ENCODE peak calls at places on chromosomes 12 and 14, in seven cellular contexts. C is MM.1S, V is upper lobe of left lung, F is breast epithelium, Z is A549, E is prostate gland, S is A673. M is an unnamed sample.

GRCh38 chr12:78918221-78918620 is 53.6 kb downstream of the SYT1 start:
- DNase-seq in C (no peak), V (no peak), F (no peak), Z (no peak), E (no peak), S (peak; percentile 39), M (no peak)

GRCh38 chr14:21030531-21030930 is 514 bp downstream of the TPPP2 start:
- DNase-seq in C (no peak), V (no peak), F (no peak), Z (no peak), E (no peak), S (no peak), M (no peak)

GRCh38 chr12:6766651-6767300 is 613 bp downstream of the PTMS start:
- DNase-seq in C (peak; percentile 69), V (peak; percentile 88), F (peak; percentile 74), Z (peak; percentile 68), E (peak; percentile 83), S (peak; percentile 71), M (peak; percentile 89)

GRCh38 chr14:56884617-56885016 is 74.3 kb upstream of the OTX2 start:
- DNase-seq in C (no peak), V (no peak), F (no peak), Z (no peak), E (no peak), S (no peak), M (no peak)

GRCh38 chr14:21241218-21241819 is 27.9 kb downstream of the HNRNPC start:
- DNase-seq in C (no peak), V (no peak), F (no peak), Z (no peak), E (no peak), S (peak; percentile 56), M (peak; percentile 54)

GRCh38 chr12:5433081-5433839 is 1.4 kb downstream of the NTF3 start:
- DNase-seq in C (no peak), V (no peak), F (no peak), Z (no peak), E (no peak), S (no peak), M (peak; percentile 63)

GRCh38 chr14:76644875-76645518 is 116.3 kb upstream of the VASH1 start:
- DNase-seq in C (no peak), V (no peak), F (no peak), Z (peak; percentile 58), E (peak; percentile 8), S (peak; percentile 77), M (peak; percentile 68)

GRCh38 chr12:104710940-104711725 is 247.0 kb downstream of the SLC41A2 start:
- DNase-seq in C (no peak), V (no peak), F (no peak), Z (no peak), E (no peak), S (peak; percentile 41), M (no peak)

GRCh38 chr12:111084172-111084571 is 163.8 kb upstream of the MYL2 start:
- DNase-seq in C (no peak), V (no peak), F (no peak), Z (no peak), E (no peak), S (no peak), M (no peak)

GRCh38 chr12:79973774-79974173 is 38.9 kb upstream of the PPP1R12A start:
- DNase-seq in C (no peak), V (no peak), F (no peak), Z (no peak), E (no peak), S (no peak), M (no peak)

GRCh38 chr12:27343255-27344000 is 10.8 kb downstream of the BMAL2 start:
- DNase-seq in C (no peak), V (no peak), F (no peak), Z (peak; percentile 46), E (no peak), S (no peak), M (peak; percentile 83)

GRCh38 chr14:20295067-20295466 is 10.7 kb downstream of the TTC5 start:
- DNase-seq in C (no peak), V (no peak), F (no peak), Z (no peak), E (no peak), S (no peak), M (no peak)

GRCh38 chr12:47773062-47773857 is at the start of gene SLC48A1:
- DNase-seq in C (peak; percentile 83), V (peak; percentile 82), F (peak; percentile 58), Z (peak; percentile 92), E (peak; percentile 57), S (peak; percentile 81), M (peak; percentile 62)

GRCh38 chr12:120658286-120659150 is 18.1 kb downstream of the CABP1 start:
- DNase-seq in C (no peak), V (no peak), F (no peak), Z (no peak), E (no peak), S (no peak), M (no peak)

GRCh38 chr12:48286665-48287064 is 64.1 kb downstream of the ZNF641 start:
- DNase-seq in C (no peak), V (no peak), F (no peak), Z (no peak), E (no peak), S (peak; percentile 47), M (peak; percentile 2)

GRCh38 chr12:78931466-78931990 is 67.0 kb downstream of the SYT1 start:
- DNase-seq in C (no peak), V (no peak), F (no peak), Z (no peak), E (no peak), S (peak; percentile 83), M (no peak)

GRCh38 chr14:91113829-91114078 is at the start of gene DGLUCY:
- DNase-seq in C (peak; percentile 83), V (peak; percentile 90), F (no peak), Z (peak; percentile 81), E (peak; percentile 71), S (peak; percentile 87), M (peak; percentile 86)

GRCh38 chr14:65303902-65304222 is 108.7 kb upstream of the FUT8 start:
- DNase-seq in C (no peak), V (no peak), F (no peak), Z (no peak), E (no peak), S (no peak), M (no peak)

GRCh38 chr14:68239988-68240387 is 420.4 kb downstream of the RAD51B start:
- DNase-seq in C (no peak), V (peak; percentile 29), F (no peak), Z (no peak), E (no peak), S (no peak), M (no peak)

GRCh38 chr14:68240388-68240787 is 420.8 kb downstream of the RAD51B start:
- DNase-seq in C (no peak), V (no peak), F (no peak), Z (no peak), E (no peak), S (no peak), M (no peak)

GRCh38 chr14:68241862-68242490 is 422.4 kb downstream of the RAD51B start:
- DNase-seq in C (no peak), V (no peak), F (no peak), Z (no peak), E (no peak), S (no peak), M (no peak)

GRCh38 chr14:68236525-68236924 is 416.9 kb downstream of the RAD51B start:
- DNase-seq in C (no peak), V (no peak), F (no peak), Z (no peak), E (no peak), S (no peak), M (no peak)

DNA sequence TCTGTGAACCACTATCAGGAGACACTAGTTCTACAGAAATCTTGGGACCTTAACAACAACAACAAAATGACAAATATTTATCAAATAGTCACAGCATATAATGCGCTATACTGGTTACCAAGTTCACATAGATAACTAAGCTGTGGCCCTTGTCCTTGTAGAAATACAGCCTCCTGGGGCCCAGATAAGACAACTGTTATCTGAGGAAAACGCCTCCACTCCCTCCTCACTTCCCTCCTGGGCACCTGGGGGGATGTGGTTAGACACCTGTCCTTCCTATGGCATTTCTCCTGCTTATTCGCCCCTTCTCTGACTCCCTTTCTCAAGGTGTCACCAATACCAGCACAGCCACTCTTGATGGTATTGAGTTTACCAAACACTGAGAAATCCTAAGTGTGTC is 419.4 kb downstream of the RAD51B start:
- DNase-seq in C (no peak), V (no peak), F (no peak), Z (no peak), E (no peak), S (no peak), M (no peak)
- H3K27ac ChIP-seq in C (no peak overlapping the region), V (peak overlapping the region; percentile 57), F (peak overlapping the region; percentile 56), Z (peak overlapping the region; percentile 32), E (no peak overlapping the region), S (no peak overlapping the region), M (no peak overlapping the region)

GRCh38 chr12:94168041-94168440 is 19.7 kb downstream of the PLXNC1 start:
- DNase-seq in C (no peak), V (no peak), F (no peak), Z (no peak), E (no peak), S (no peak), M (peak; percentile 41)
- TF ChIP-seq CTCF in C (no peak), V (no peak), F (no peak), Z (no peak), E (no peak), S (no peak), M (no peak)

GRCh38 chr14:105900398-105901160 is 374.2 kb downstream of the TMEM121 start:
- DNase-seq in C (no peak), V (no peak), F (no peak), Z (no peak), E (no peak), S (no peak), M (no peak)
- H3K9me3 ChIP-seq in C (no peaks in the 10 kb centered on the region), V (no peaks in the 10 kb centered on the region), F (peaks cover under 1% of the 10 kb centered on the region), Z (peaks cover 3% of the 10 kb centered on the region), E (no peaks in the 10 kb centered on the region), S (no peaks in the 10 kb centered on the region), M (no peaks in the 10 kb centered on the region)

GRCh38 chr12:113136128-113136989 is 798 bp upstream of the RASAL1 start:
- DNase-seq in C (no peak), V (no peak), F (no peak), Z (no peak), E (no peak), S (peak; percentile 54), M (no peak)
- H3K27ac ChIP-seq in C (no peak overlapping the region), V (no peak overlapping the region), F (peak overlapping the region; percentile 32), Z (peak overlapping the region; percentile 51), E (no peak overlapping the region), S (no peak overlapping the region), M (no peak overlapping the region)

DNA sequence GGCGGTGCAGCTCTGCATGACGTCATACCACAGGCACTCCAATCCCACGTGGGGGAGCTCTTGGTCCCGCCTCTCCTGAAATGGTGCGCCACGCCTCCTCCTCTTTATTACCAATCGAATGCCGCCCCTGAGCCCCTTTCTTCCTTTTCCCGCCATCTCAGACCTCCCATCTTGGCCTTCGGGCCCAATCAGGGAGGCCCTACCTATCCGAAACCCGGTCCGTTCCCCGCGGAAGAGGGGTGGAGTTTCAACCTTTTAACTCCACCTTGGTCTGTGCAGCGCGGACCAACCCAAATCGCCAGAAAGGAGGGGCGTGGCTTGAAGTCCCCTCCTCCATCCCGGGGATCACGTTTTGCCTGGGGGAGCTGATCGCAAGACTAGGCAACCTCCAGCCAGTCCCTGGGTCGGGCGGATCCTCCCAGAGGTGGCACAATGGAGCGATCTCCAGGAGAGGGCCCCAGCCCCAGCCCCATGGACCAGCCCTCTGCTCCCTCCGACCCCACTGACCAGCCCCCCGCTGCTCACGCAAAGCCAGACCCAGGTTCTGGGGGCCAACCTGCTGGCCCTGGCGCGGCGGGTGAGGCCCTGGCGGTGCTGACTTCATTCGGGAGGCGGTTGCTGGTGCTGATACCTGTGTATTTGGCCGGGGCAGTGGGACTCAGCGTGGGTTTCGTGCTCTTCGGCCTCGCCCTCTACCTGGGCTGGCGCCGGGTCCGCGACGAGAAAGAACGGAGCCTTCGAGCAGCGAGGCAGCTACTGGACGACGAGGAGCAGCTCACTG is at the start of gene ESYT1:
- DNase-seq in C (peak; percentile 99), V (peak; percentile 99), F (peak; percentile 100), Z (peak; percentile 99), E (peak; percentile 99), S (peak; percentile 100), M (peak; percentile 100)
- TF ChIP-seq CTCF in C (no peak), V (no peak), F (no peak), Z (no peak), E (peak; percentile 19), S (no peak), M (no peak)

M was measured in cardiac muscle cell.